ENCODE peak calls at places on chromosomes 7 and 10, in seven cellular contexts. S is IMR-90, N is mammary epithelial cell, W is pancreas, P is brain microvascular endothelial cell, C is AG04450, L is gastrocnemius medialis. B is an unnamed sample. For H3K27me3, the result is how much of the 10 kb centered on the place peaks cover.

GRCh38 chr7:96183163-96183562 is 138.7 kb downstream of the SLC25A13 start:
- DNase-seq in S (no peak), N (no peak), W (no peak), P (no peak), C (no peak), L (no peak), B (no peak)

GRCh38 chr7:66323114-66323513 is 118.0 kb downstream of the TPST1 start:
- DNase-seq in S (no peak), N (no peak), W (no peak), P (no peak), C (no peak), L (no peak), B (no peak)

GRCh38 chr10:61438141-61438984 is 14.8 kb downstream of the TMEM26 start:
- DNase-seq in S (peak), N (peak), W (no peak), P (no peak), C (no peak), L (no peak), B (no peak)

GRCh38 chr7:91228927-91229326 is 35.3 kb upstream of the FZD1 start:
- DNase-seq in S (peak), N (peak), W (no peak), P (no peak), C (no peak), L (no peak), B (no peak)

GRCh38 chr7:55477781-55478374 is 94.4 kb downstream of the VOPP1 start:
- DNase-seq in S (peak), N (peak), W (no peak), P (peak), C (peak), L (no peak), B (no peak)

GRCh38 chr10:129711261-129711660 is 244.2 kb downstream of the MGMT start:
- DNase-seq in S (no peak), N (no peak), W (no peak), P (no peak), C (no peak), L (no peak), B (no peak)

GRCh38 chr10:123958221-123958620 is 66.6 kb upstream of the CPXM2 start:
- DNase-seq in S (no peak), N (no peak), W (no peak), P (no peak), C (no peak), L (no peak), B (no peak)

GRCh38 chr10:95533590-95533989 is 27.6 kb downstream of the SORBS1 start:
- DNase-seq in S (no peak), N (no peak), W (no peak), P (no peak), C (no peak), L (no peak), B (no peak)

GRCh38 chr10:72691470-72692056 is 380 bp upstream of the MCU start:
- DNase-seq in S (peak), N (no peak), W (no peak), P (peak), C (no peak), L (no peak), B (no peak)

GRCh38 chr7:82701941-82702340 is 258.4 kb upstream of the CACNA2D1 start:
- DNase-seq in S (peak), N (no peak), W (no peak), P (no peak), C (no peak), L (no peak), B (no peak)

GRCh38 chr7:148296994-148297644 is 293.4 kb upstream of the C7orf33 start:
- DNase-seq in S (no peak), N (no peak), W (no peak), P (no peak), C (no peak), L (no peak), B (no peak)

GRCh38 chr7:30027065-30027456 is 559 bp upstream of the FKBP14 start:
- DNase-seq in S (peak), N (peak), W (no peak), P (peak), C (no peak), L (no peak), B (peak)

GRCh38 chr10:70849582-70850016 is 33.9 kb downstream of the SGPL1 start:
- DNase-seq in S (peak), N (peak), W (no peak), P (peak), C (peak), L (no peak), B (no peak)

GRCh38 chr7:83520706-83521105 is 128.2 kb downstream of the SEMA3E start:
- DNase-seq in S (no peak), N (no peak), W (no peak), P (no peak), C (no peak), L (no peak), B (no peak)

GRCh38 chr10:123148414-123149161 is 652 bp downstream of the HMX2 start:
- DNase-seq in S (no peak), N (peak), W (no peak), P (no peak), C (no peak), L (no peak), B (peak)

GRCh38 chr10:31599626-31600504 is 280.8 kb downstream of the ZEB1 start:
- DNase-seq in S (peak), N (no peak), W (no peak), P (no peak), C (no peak), L (no peak), B (no peak)

GRCh38 chr10:22810643-22811254 is 96.4 kb upstream of the PIP4K2A start:
- DNase-seq in S (no peak), N (no peak), W (no peak), P (no peak), C (no peak), L (no peak), B (no peak)

GRCh38 chr7:90681336-90682019 is 85.4 kb downstream of the CDK14 start:
- DNase-seq in S (peak), N (no peak), W (no peak), P (no peak), C (no peak), L (no peak), B (no peak)

GRCh38 chr7:24576171-24577052 is 3.2 kb downstream of the PALS2 start:
- DNase-seq in S (peak), N (peak), W (no peak), P (peak), C (peak), L (no peak), B (no peak)

GRCh38 chr7:650339-651031 is 76.0 kb upstream of the DNAAF5 start:
- DNase-seq in S (no peak), N (no peak), W (no peak), P (no peak), C (no peak), L (no peak), B (no peak)

GRCh38 chr10:110864662-110865140 is 7.0 kb upstream of the PDCD4 start:
- DNase-seq in S (no peak), N (no peak), W (peak), P (no peak), C (no peak), L (no peak), B (peak)
- H3K4me3 ChIP-seq in S (no peak), N (no peak), W (no peak), P (no peak), C (no peak), L (peak), B (peak)

GRCh38 chr10:21172774-21173432 is 275.8 kb upstream of the NEBL start:
- DNase-seq in S (no peak), N (no peak), W (peak), P (no peak), C (no peak), L (no peak), B (no peak)
- TF ChIP-seq CTCF in S (no peak), N (no peak), W (no peak), P (no peak), C (no peak), L (no peak), B (no peak)

GRCh38 chr7:27152816-27153486 is 568 bp upstream of the HOXA3 start:
- DNase-seq in S (no peak), N (no peak), W (peak), P (no peak), C (no peak), L (no peak), B (no peak)

GRCh38 chr7:27154901-27155815 is 1.3 kb downstream of the HOXA7 start:
- DNase-seq in S (no peak), N (peak), W (peak), P (no peak), C (no peak), L (peak), B (no peak)

GRCh38 chr7:27151945-27152815 is at the start of gene HOXA3:
- DNase-seq in S (peak), N (peak), W (peak), P (no peak), C (no peak), L (peak), B (no peak)

GRCh38 chr7:27154369-27154768 is 2.0 kb upstream of the HOXA3 start:
- DNase-seq in S (no peak), N (no peak), W (no peak), P (no peak), C (no peak), L (no peak), B (no peak)

DNA sequence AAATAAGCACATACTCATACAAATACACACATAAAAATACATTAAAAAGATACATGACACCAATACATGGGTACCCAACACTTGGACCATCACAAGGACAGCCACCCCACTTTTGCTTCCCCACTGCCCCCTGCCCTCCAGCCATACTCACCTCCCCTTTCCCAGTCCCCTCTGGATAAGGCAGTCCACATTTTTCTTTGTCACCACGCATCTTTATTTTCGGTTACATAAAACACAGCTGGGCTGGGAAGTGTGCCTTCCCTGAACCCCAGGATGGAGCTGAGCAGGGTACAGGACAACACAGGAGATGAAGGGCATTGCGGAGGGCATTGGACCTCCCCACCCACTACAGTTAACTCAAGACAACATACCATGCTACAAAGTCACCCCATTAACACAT is 1.1 kb upstream of the HOXA3 start:
- DNase-seq in S (no peak), N (no peak), W (no peak), P (no peak), C (no peak), L (no peak), B (no peak)
- H3K27me3 ChIP-seq in S (under half), N (under half), W (under half), P (half or more), C (under half), L (under half), B (under half)

DNA sequence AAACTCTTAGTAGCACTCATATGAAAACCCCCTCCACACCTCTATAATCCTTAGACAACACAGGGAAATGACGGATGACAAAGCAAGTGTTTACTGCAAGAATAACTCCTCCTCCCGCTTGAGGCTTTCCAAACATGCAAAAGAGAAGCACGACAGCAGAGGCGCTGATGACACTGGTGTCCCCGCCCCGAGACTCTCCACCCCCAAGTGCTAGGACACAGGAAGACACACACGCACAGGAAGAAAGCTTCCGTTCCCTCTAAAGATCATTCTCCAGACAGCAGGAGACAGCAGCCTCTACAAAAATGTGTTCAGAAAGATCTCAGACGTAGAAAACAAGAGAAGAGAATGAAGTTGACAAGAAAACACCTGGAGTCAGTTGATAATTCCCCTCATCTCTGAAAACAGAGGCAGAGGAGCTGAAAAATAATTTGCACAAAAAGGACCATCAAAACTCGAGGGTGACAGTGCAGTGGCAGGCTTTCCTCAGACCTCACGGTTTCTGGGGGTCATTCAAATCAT is 90.2 kb downstream of the DLG5 start:
- DNase-seq in S (peak), N (peak), W (no peak), P (peak), C (no peak), L (peak), B (peak)
- H3K4me3 ChIP-seq in S (no peak), N (no peak), W (no peak), P (no peak), C (no peak), L (no peak), B (no peak)

GRCh38 chr10:127736222-127736914 is 617 bp upstream of the FOXI2 start:
- DNase-seq in S (no peak), N (no peak), W (no peak), P (no peak), C (no peak), L (no peak), B (no peak)
- TF ChIP-seq CTCF in S (no peak), N (no peak), W (no peak), P (no peak), C (no peak), L (no peak), B (no peak)

GRCh38 chr7:155371884-155372781 is 74.5 kb downstream of the INSIG1 start:
- DNase-seq in S (no peak), N (peak), W (peak), P (no peak), C (no peak), L (no peak), B (peak)

GRCh38 chr7:155372782-155373358 is 75.2 kb downstream of the INSIG1 start:
- DNase-seq in S (no peak), N (no peak), W (peak), P (no peak), C (no peak), L (no peak), B (no peak)

GRCh38 chr7:155373359-155374273 is 75.9 kb downstream of the INSIG1 start:
- DNase-seq in S (peak), N (no peak), W (no peak), P (no peak), C (no peak), L (no peak), B (no peak)

GRCh38 chr7:155369766-155370165 is 72.1 kb downstream of the INSIG1 start:
- DNase-seq in S (no peak), N (no peak), W (peak), P (no peak), C (no peak), L (no peak), B (no peak)

DNA sequence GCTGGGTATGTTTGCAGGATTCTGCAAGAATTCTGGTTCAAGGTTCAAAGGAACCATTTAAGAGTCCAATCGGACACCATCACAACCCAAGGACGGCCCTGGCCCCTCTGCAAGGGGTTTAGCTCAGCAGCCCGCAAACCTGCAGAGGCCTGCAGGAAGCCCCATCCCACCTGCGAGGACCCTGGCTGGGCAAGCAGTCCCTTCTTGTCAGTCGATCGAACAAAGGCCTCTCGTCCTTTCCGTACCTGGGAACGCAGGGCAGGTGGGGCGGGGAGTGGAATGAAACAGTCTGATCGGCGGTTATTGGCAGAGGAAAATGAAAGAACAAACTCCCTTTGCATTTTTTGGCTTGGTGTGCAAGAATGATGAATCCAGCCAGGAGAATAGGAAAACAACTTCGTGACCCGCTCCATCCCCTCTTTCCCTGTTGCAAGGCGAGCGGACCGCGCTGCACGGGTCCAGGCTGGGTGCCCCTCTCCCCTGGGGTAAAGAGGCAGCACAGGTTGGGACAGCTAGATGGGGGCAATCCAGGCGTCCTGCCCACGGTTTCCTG is 73.7 kb downstream of the INSIG1 start:
- DNase-seq in S (no peak), N (no peak), W (peak), P (no peak), C (no peak), L (no peak), B (no peak)
- H3K27me3 ChIP-seq in S (half or more), N (under half), W (under half), P (half or more), C (half or more), L (half or more), B (under half)

DNA sequence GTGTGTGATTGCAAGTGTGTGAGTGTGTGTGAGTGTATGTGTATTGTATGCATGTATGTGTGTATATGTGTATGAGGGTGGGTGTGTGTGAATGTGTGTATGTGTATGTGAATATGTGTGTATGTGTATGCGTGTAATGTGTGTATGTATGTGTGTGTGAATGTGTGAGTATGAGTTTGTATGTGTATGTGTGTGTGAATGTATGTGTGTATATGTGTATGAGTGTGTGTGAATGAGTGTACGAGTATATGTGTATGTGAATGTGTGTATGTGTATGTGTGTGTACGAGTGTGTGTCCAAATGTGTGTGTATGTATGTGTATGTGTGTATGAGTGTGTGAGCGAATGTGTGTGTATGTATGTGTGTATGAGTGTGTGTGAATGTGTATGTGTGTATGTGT is 8.2 kb upstream of the GALNTL5 start:
- DNase-seq in S (no peak), N (no peak), W (no peak), P (no peak), C (no peak), L (no peak), B (no peak)
- H3K4me3 ChIP-seq in S (no peak), N (no peak), W (no peak), P (no peak), C (no peak), L (no peak), B (no peak)

GRCh38 chr10:34492081-34492480 is 323.0 kb downstream of the PARD3 start:
- DNase-seq in S (no peak), N (peak), W (no peak), P (no peak), C (no peak), L (no peak), B (no peak)

GRCh38 chr10:34489436-34489835 is 325.7 kb downstream of the PARD3 start:
- DNase-seq in S (no peak), N (no peak), W (no peak), P (no peak), C (no peak), L (no peak), B (no peak)

GRCh38 chr10:34488476-34489130 is 326.5 kb downstream of the PARD3 start:
- DNase-seq in S (no peak), N (no peak), W (no peak), P (no peak), C (no peak), L (no peak), B (no peak)

GRCh38 chr10:34491666-34492065 is 323.4 kb downstream of the PARD3 start:
- DNase-seq in S (no peak), N (no peak), W (no peak), P (peak), C (no peak), L (no peak), B (no peak)

DNA sequence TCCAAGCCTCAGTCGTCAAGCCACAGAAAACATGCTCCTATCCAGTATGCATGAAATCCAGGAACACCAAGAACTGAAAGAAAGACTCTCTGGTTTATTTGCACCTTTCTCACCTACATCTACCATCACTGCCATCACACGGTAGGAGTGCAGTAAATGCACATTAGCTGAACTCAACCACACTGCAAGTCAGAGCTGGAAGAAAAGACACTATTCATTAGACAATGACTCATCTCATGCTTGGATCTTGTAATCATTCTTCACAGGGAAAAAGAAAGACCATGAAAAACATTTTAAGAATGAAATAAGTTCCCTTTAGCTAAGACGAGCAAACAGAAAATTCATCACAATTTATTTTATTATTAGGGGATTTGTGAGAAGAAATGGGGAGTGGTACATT is 325.1 kb downstream of the PARD3 start:
- DNase-seq in S (peak), N (peak), W (no peak), P (peak), C (peak), L (no peak), B (no peak)
- TF ChIP-seq CTCF in S (no peak), N (no peak), W (no peak), P (no peak), C (peak), L (no peak), B (no peak)

DNA sequence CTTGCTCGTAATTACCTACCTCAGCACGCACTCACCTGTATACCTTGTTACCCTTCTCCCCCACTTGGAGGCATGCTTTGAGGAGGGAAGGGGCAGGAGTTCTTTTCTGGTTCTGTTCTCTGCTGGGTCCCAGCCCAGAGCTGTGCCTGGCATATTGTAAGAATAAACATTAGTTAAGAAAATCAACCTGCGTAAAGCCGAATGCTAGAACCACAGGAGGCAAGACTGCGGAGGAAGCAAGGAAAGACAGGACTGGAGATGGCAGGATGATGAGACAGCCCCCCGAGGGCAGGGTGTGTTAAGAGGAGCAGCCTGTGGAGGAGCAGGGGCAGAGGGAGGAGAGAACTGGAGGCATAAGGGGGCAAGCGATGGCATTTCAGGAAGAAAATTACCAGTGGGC is 9.5 kb downstream of the C10orf53 start:
- DNase-seq in S (no peak), N (no peak), W (no peak), P (no peak), C (no peak), L (no peak), B (no peak)
- H3K27me3 ChIP-seq in S (under half), N (under half), W (under half), P (half or more), C (half or more), L (under half), B (under half)

B was measured in GM06990.